ENCODE peak calls at places on chromosomes 11 and 22, in seven cellular contexts. One of them, this sample, is unnamed.

GRCh38 chr11:125166347-125166841 is 1.8 kb downstream of the PKNOX2 start:
- DNase-seq in hypothalamus: peak; percentile 29
- DNase-seq in aorta: no peak
- DNase-seq in RWPE2: no peak
- DNase-seq in mesendoderm: peak; percentile 74
- DNase-seq in T47D: no peak
- DNase-seq in ovary: peak; percentile 56
- DNase-seq in this sample: no peak

GRCh38 chr11:10818594-10818993 is 9.9 kb upstream of the EIF4G2 start:
- DNase-seq in hypothalamus: no peak
- DNase-seq in aorta: no peak
- DNase-seq in RWPE2: no peak
- DNase-seq in mesendoderm: no peak
- DNase-seq in T47D: no peak
- DNase-seq in ovary: no peak
- DNase-seq in this sample: peak; percentile 67

GRCh38 chr11:65623177-65623576 is 7.6 kb downstream of the PCNX3 start:
- DNase-seq in hypothalamus: no peak
- DNase-seq in aorta: no peak
- DNase-seq in RWPE2: no peak
- DNase-seq in mesendoderm: no peak
- DNase-seq in T47D: no peak
- DNase-seq in ovary: no peak
- DNase-seq in this sample: no peak

GRCh38 chr11:2882681-2883110 is 2.9 kb downstream of the CDKN1C start:
- DNase-seq in hypothalamus: no peak
- DNase-seq in aorta: no peak
- DNase-seq in RWPE2: no peak
- DNase-seq in mesendoderm: no peak
- DNase-seq in T47D: no peak
- DNase-seq in ovary: no peak
- DNase-seq in this sample: no peak

GRCh38 chr11:66844496-66845142 is 1.4 kb downstream of the RCE1 start:
- DNase-seq in hypothalamus: no peak
- DNase-seq in aorta: no peak
- DNase-seq in RWPE2: no peak
- DNase-seq in mesendoderm: no peak
- DNase-seq in T47D: no peak
- DNase-seq in ovary: no peak
- DNase-seq in this sample: no peak

GRCh38 chr11:47943721-47944554 is 36.4 kb upstream of the PTPRJ start:
- DNase-seq in hypothalamus: no peak
- DNase-seq in aorta: no peak
- DNase-seq in RWPE2: no peak
- DNase-seq in mesendoderm: peak; percentile 91
- DNase-seq in T47D: peak; percentile 51
- DNase-seq in ovary: no peak
- DNase-seq in this sample: no peak

GRCh38 chr11:68373189-68373809 is 60.9 kb downstream of the LRP5 start:
- DNase-seq in hypothalamus: no peak
- DNase-seq in aorta: peak; percentile 72
- DNase-seq in RWPE2: no peak
- DNase-seq in mesendoderm: no peak
- DNase-seq in T47D: no peak
- DNase-seq in ovary: peak; percentile 58
- DNase-seq in this sample: peak; percentile 57

GRCh38 chr22:36244522-36245391 is 5.4 kb upstream of the APOL2 start:
- DNase-seq in hypothalamus: no peak
- DNase-seq in aorta: peak; percentile 49
- DNase-seq in RWPE2: peak; percentile 3
- DNase-seq in mesendoderm: no peak
- DNase-seq in T47D: no peak
- DNase-seq in ovary: no peak
- DNase-seq in this sample: peak; percentile 33

GRCh38 chr11:76233936-76234703 is 27.8 kb upstream of the WNT11 start:
- DNase-seq in hypothalamus: peak; percentile 29
- DNase-seq in aorta: peak; percentile 82
- DNase-seq in RWPE2: no peak
- DNase-seq in mesendoderm: no peak
- DNase-seq in T47D: no peak
- DNase-seq in ovary: peak; percentile 74
- DNase-seq in this sample: no peak

GRCh38 chr11:65496304-65497140 is 2.3 kb upstream of the MALAT1 start:
- DNase-seq in hypothalamus: no peak
- DNase-seq in aorta: peak; percentile 41
- DNase-seq in RWPE2: no peak
- DNase-seq in mesendoderm: no peak
- DNase-seq in T47D: peak; percentile 74
- DNase-seq in ovary: no peak
- DNase-seq in this sample: peak; percentile 55

GRCh38 chr11:19978668-19979518 is 181.4 kb downstream of the DBX1 start:
- DNase-seq in hypothalamus: no peak
- DNase-seq in aorta: peak; percentile 75
- DNase-seq in RWPE2: no peak
- DNase-seq in mesendoderm: peak; percentile 74
- DNase-seq in T47D: peak; percentile 75
- DNase-seq in ovary: peak; percentile 33
- DNase-seq in this sample: peak; percentile 62

GRCh38 chr11:12248330-12248729 is 129.0 kb upstream of the PARVA start:
- DNase-seq in hypothalamus: peak; percentile 69
- DNase-seq in aorta: peak; percentile 82
- DNase-seq in RWPE2: no peak
- DNase-seq in mesendoderm: no peak
- DNase-seq in T47D: peak; percentile 99
- DNase-seq in ovary: peak; percentile 46
- DNase-seq in this sample: no peak

GRCh38 chr11:133115099-133115498 is 417.2 kb downstream of the OPCML start:
- DNase-seq in hypothalamus: no peak
- DNase-seq in aorta: no peak
- DNase-seq in RWPE2: no peak
- DNase-seq in mesendoderm: no peak
- DNase-seq in T47D: no peak
- DNase-seq in ovary: no peak
- DNase-seq in this sample: no peak

GRCh38 chr11:69972351-69972802 is 105.7 kb upstream of the ANO1 start:
- DNase-seq in hypothalamus: no peak
- DNase-seq in aorta: no peak
- DNase-seq in RWPE2: no peak
- DNase-seq in mesendoderm: no peak
- DNase-seq in T47D: no peak
- DNase-seq in ovary: no peak
- DNase-seq in this sample: no peak

GRCh38 chr11:15108592-15109130 is 6.1 kb upstream of the INSC start:
- DNase-seq in hypothalamus: no peak
- DNase-seq in aorta: no peak
- DNase-seq in RWPE2: no peak
- DNase-seq in mesendoderm: no peak
- DNase-seq in T47D: no peak
- DNase-seq in ovary: no peak
- DNase-seq in this sample: no peak

GRCh38 chr22:31122532-31123291 is at the start of gene INPP5J:
- DNase-seq in hypothalamus: peak; percentile 29
- DNase-seq in aorta: no peak
- DNase-seq in RWPE2: no peak
- DNase-seq in mesendoderm: peak; percentile 66
- DNase-seq in T47D: peak; percentile 78
- DNase-seq in ovary: peak; percentile 62
- DNase-seq in this sample: no peak

GRCh38 chr11:68008381-68009337 is 1.5 kb upstream of the ALDH3B1 start:
- DNase-seq in hypothalamus: no peak
- DNase-seq in aorta: peak; percentile 65
- DNase-seq in RWPE2: peak; percentile 48
- DNase-seq in mesendoderm: no peak
- DNase-seq in T47D: peak; percentile 66
- DNase-seq in ovary: peak; percentile 21
- DNase-seq in this sample: no peak

GRCh38 chr11:120550007-120550406 is 38.5 kb downstream of the GRIK4 start:
- DNase-seq in hypothalamus: no peak
- DNase-seq in aorta: no peak
- DNase-seq in RWPE2: no peak
- DNase-seq in mesendoderm: no peak
- DNase-seq in T47D: no peak
- DNase-seq in ovary: no peak
- DNase-seq in this sample: no peak

GRCh38 chr11:113376156-113376555 is 11.4 kb upstream of the ANKK1 start:
- DNase-seq in hypothalamus: no peak
- DNase-seq in aorta: no peak
- DNase-seq in RWPE2: no peak
- DNase-seq in mesendoderm: no peak
- DNase-seq in T47D: no peak
- DNase-seq in ovary: no peak
- DNase-seq in this sample: no peak

GRCh38 chr11:7892751-7893356 is 38.2 kb downstream of the OR10A6 start:
- DNase-seq in hypothalamus: no peak
- DNase-seq in aorta: no peak
- DNase-seq in RWPE2: no peak
- DNase-seq in mesendoderm: peak; percentile 75
- DNase-seq in T47D: peak; percentile 72
- DNase-seq in ovary: no peak
- DNase-seq in this sample: peak; percentile 38

GRCh38 chr11:58900479-58901420 is 38.5 kb upstream of the GLYATL1 start:
- DNase-seq in hypothalamus: peak; percentile 41
- DNase-seq in aorta: peak; percentile 69
- DNase-seq in RWPE2: no peak
- DNase-seq in mesendoderm: peak; percentile 99
- DNase-seq in T47D: peak; percentile 89
- DNase-seq in ovary: no peak
- DNase-seq in this sample: peak; percentile 59

GRCh38 chr22:26889794-26890193 is 232.4 kb downstream of the MIAT start:
- DNase-seq in hypothalamus: no peak
- DNase-seq in aorta: no peak
- DNase-seq in RWPE2: no peak
- DNase-seq in mesendoderm: no peak
- DNase-seq in T47D: no peak
- DNase-seq in ovary: no peak
- DNase-seq in this sample: no peak

GRCh38 chr11:10407055-10407454 is 48.0 kb upstream of the AMPD3 start:
- DNase-seq in hypothalamus: no peak
- DNase-seq in aorta: no peak
- DNase-seq in RWPE2: no peak
- DNase-seq in mesendoderm: peak; percentile 54
- DNase-seq in T47D: peak; percentile 37
- DNase-seq in ovary: no peak
- DNase-seq in this sample: no peak

GRCh38 chr11:68106165-68106940 is 14.8 kb downstream of the CHKA start:
- DNase-seq in hypothalamus: no peak
- DNase-seq in aorta: no peak
- DNase-seq in RWPE2: no peak
- DNase-seq in mesendoderm: no peak
- DNase-seq in T47D: peak; percentile 62
- DNase-seq in ovary: no peak
- DNase-seq in this sample: no peak

GRCh38 chr11:122108192-122108799 is 7.7 kb downstream of the BLID start:
- DNase-seq in hypothalamus: no peak
- DNase-seq in aorta: no peak
- DNase-seq in RWPE2: no peak
- DNase-seq in mesendoderm: peak; percentile 68
- DNase-seq in T47D: no peak
- DNase-seq in ovary: peak; percentile 55
- DNase-seq in this sample: no peak

GRCh38 chr11:75482931-75483469 is 42.7 kb downstream of the GDPD5 start:
- DNase-seq in hypothalamus: no peak
- DNase-seq in aorta: no peak
- DNase-seq in RWPE2: no peak
- DNase-seq in mesendoderm: no peak
- DNase-seq in T47D: no peak
- DNase-seq in ovary: no peak
- DNase-seq in this sample: no peak

GRCh38 chr22:20247010-20247505 is 21.1 kb downstream of the RTN4R start:
- DNase-seq in hypothalamus: no peak
- DNase-seq in aorta: no peak
- DNase-seq in RWPE2: no peak
- DNase-seq in mesendoderm: no peak
- DNase-seq in T47D: no peak
- DNase-seq in ovary: no peak
- DNase-seq in this sample: peak; percentile 22

GRCh38 chr11:73988227-73988626 is 5.6 kb upstream of the UCP2 start:
- DNase-seq in hypothalamus: no peak
- DNase-seq in aorta: no peak
- DNase-seq in RWPE2: no peak
- DNase-seq in mesendoderm: no peak
- DNase-seq in T47D: no peak
- DNase-seq in ovary: no peak
- DNase-seq in this sample: no peak

GRCh38 chr22:40400173-40400572 is 29.8 kb downstream of the SGSM3 start:
- DNase-seq in hypothalamus: no peak
- DNase-seq in aorta: peak; percentile 60
- DNase-seq in RWPE2: no peak
- DNase-seq in mesendoderm: no peak
- DNase-seq in T47D: peak; percentile 64
- DNase-seq in ovary: no peak
- DNase-seq in this sample: no peak

GRCh38 chr11:8839957-8840945 is 70.7 kb upstream of the AKIP1 start:
- DNase-seq in hypothalamus: peak; percentile 22
- DNase-seq in aorta: no peak
- DNase-seq in RWPE2: no peak
- DNase-seq in mesendoderm: peak; percentile 65
- DNase-seq in T47D: no peak
- DNase-seq in ovary: no peak
- DNase-seq in this sample: no peak

GRCh38 chr11:126547161-126547560 is 191.7 kb downstream of the ST3GAL4 start:
- DNase-seq in hypothalamus: no peak
- DNase-seq in aorta: no peak
- DNase-seq in RWPE2: no peak
- DNase-seq in mesendoderm: no peak
- DNase-seq in T47D: no peak
- DNase-seq in ovary: no peak
- DNase-seq in this sample: peak; percentile 73